ENCODE peak calls at places on chromosome 12, in six cellular contexts. J is HepG2, E is K562, X is H1, C is transverse colon, G is tibial nerve. W is an unnamed sample.

GRCh38 chr12:11202811-11203210 is 16.1 kb upstream of the TAS2R42 start:
- DNase-seq in C (no peak), X (no peak), G (no peak), J (no peak), E (no peak), W (no peak)

GRCh38 chr12:10385181-10385613 is 4.6 kb downstream of the KLRK1 start:
- DNase-seq in J (peak; percentile 39), E (no peak), C (no peak), X (no peak), G (no peak), W (no peak)

GRCh38 chr12:91922674-91923073 is 223.0 kb downstream of the BTG1 start:
- DNase-seq in E (no peak), G (no peak), C (no peak), X (no peak), J (no peak), W (no peak)

GRCh38 chr12:114835031-114835430 is 151.1 kb upstream of the TBX3 start:
- DNase-seq in G (no peak), J (no peak), E (no peak), X (no peak), C (no peak), W (no peak)

GRCh38 chr12:114305446-114305845 is 100.5 kb downstream of the TBX5 start:
- DNase-seq in G (no peak), C (no peak), J (no peak), X (no peak), E (no peak), W (no peak)

GRCh38 chr12:66863276-66863675 is 184.4 kb upstream of the GRIP1 start:
- DNase-seq in X (no peak), C (no peak), E (no peak), J (no peak), G (no peak), W (no peak)

GRCh38 chr12:94269316-94269999 is 121.1 kb downstream of the PLXNC1 start:
- DNase-seq in X (no peak), J (no peak), G (no peak), E (no peak), C (no peak), W (no peak)

GRCh38 chr12:48932878-48933277 is 7.6 kb upstream of the FKBP11 start:
- DNase-seq in C (no peak), J (no peak), X (no peak), G (no peak), E (no peak), W (no peak)

GRCh38 chr12:65327207-65328076 is 49.0 kb downstream of the MSRB3 start:
- DNase-seq in J (peak; percentile 97), C (no peak), E (no peak), X (no peak), G (peak; percentile 50), W (no peak)

GRCh38 chr12:87953257-87953860 is 75.8 kb downstream of the C12orf50 start:
- DNase-seq in J (peak; percentile 15), E (peak; percentile 3), G (peak; percentile 10), C (no peak), X (no peak), W (no peak)

GRCh38 chr12:108690799-108691153 is 40.5 kb downstream of the CORO1C start:
- DNase-seq in X (no peak), C (no peak), G (no peak), E (no peak), J (no peak), W (no peak)

GRCh38 chr12:18457362-18457761 is 196.0 kb downstream of the PIK3C2G start:
- DNase-seq in E (no peak), J (no peak), G (no peak), X (no peak), C (no peak), W (no peak)

GRCh38 chr12:57368349-57369095 is 62.3 kb downstream of the R3HDM2 start:
- DNase-seq in C (peak; percentile 16), J (peak; percentile 90), X (no peak), G (no peak), E (peak; percentile 11), W (no peak)

GRCh38 chr12:41460906-41461305 is 272.8 kb downstream of the PDZRN4 start:
- DNase-seq in G (no peak), E (no peak), C (no peak), X (no peak), J (no peak), W (no peak)

GRCh38 chr12:132651444-132652100 is 33.0 kb downstream of the P2RX2 start:
- DNase-seq in G (no peak), E (no peak), C (no peak), J (no peak), X (no peak), W (no peak)

GRCh38 chr12:24617471-24617870 is 331.4 kb downstream of the BCAT1 start:
- DNase-seq in C (no peak), E (no peak), X (no peak), J (no peak), G (no peak), W (no peak)

GRCh38 chr12:108234155-108234554 is 105.0 kb downstream of the CMKLR1 start:
- DNase-seq in G (peak; percentile 34), X (no peak), E (peak; percentile 11), J (no peak), C (no peak), W (no peak)

GRCh38 chr12:47219243-47219642 is 139.5 kb upstream of the AMIGO2 start:
- DNase-seq in C (no peak), X (no peak), G (no peak), J (no peak), E (no peak), W (no peak)

GRCh38 chr12:53268009-53268636 is at the start of gene ESPL1:
- DNase-seq in X (peak; percentile 92), G (peak; percentile 62), J (peak; percentile 65), C (peak; percentile 76), E (peak; percentile 95), W (peak; percentile 75)

GRCh38 chr12:26100966-26101744 is 23.7 kb downstream of the BHLHE41 start:
- DNase-seq in J (no peak), E (no peak), G (no peak), C (peak; percentile 48), X (no peak), W (peak; percentile 68)

GRCh38 chr12:111268738-111269572 is 99.9 kb downstream of the PHETA1 start:
- DNase-seq in C (no peak), J (no peak), E (peak; percentile 49), G (no peak), X (peak; percentile 81), W (no peak)

GRCh38 chr12:108825205-108825950 is 32.0 kb downstream of the SSH1 start:
- DNase-seq in E (no peak), X (no peak), G (no peak), J (no peak), C (no peak), W (no peak)

GRCh38 chr12:119176267-119177055 is 2.3 kb upstream of the HSPB8 start:
- DNase-seq in J (peak; percentile 15), G (peak; percentile 82), E (no peak), X (peak; percentile 51), C (peak; percentile 81), W (peak; percentile 78)

GRCh38 chr12:1972856-1973317 is 31.4 kb downstream of the DCP1B start:
- DNase-seq in J (no peak), G (peak; percentile 27), E (no peak), X (no peak), C (peak; percentile 41), W (no peak)

GRCh38 chr12:3999904-4000303 is 126.7 kb upstream of the PARP11 start:
- DNase-seq in C (no peak), J (no peak), E (no peak), X (no peak), G (no peak), W (no peak)

GRCh38 chr12:25710149-25710548 is 157.1 kb upstream of the LMNTD1 start:
- DNase-seq in G (no peak), X (no peak), J (no peak), C (no peak), E (no peak), W (no peak)

GRCh38 chr12:112904571-112904970 is 2.2 kb upstream of the OAS1 start:
- DNase-seq in C (no peak), G (no peak), J (no peak), E (no peak), X (no peak), W (no peak)

GRCh38 chr12:58540480-58541299 is 379.6 kb downstream of the LRIG3 start:
- DNase-seq in G (peak; percentile 65), C (peak; percentile 61), J (peak; percentile 60), X (peak; percentile 78), E (peak; percentile 21), W (peak; percentile 70)

GRCh38 chr12:125065021-125065752 is at the start of gene AACS:
- DNase-seq in J (peak; percentile 49), X (peak; percentile 87), G (peak; percentile 68), C (peak; percentile 83), E (peak; percentile 80), W (peak; percentile 79)
- TF ChIP-seq CTCF in J (peak; percentile 46), X (peak; percentile 12), G (peak; percentile 25), C (no peak), E (peak; percentile 6), W (no peak)

GRCh38 chr12:105935106-105935505 is 203.6 kb downstream of the NUAK1 start:
- DNase-seq in G (no peak), X (no peak), E (no peak), J (no peak), C (no peak), W (no peak)
- TF ChIP-seq EP300 in G (no peak), X (no peak), E (no peak), J (no peak), C (no peak), W (no peak)

GRCh38 chr12:105427883-105428282 is 97.4 kb downstream of the C12orf75 start:
- DNase-seq in C (no peak), E (no peak), G (no peak), X (no peak), J (no peak), W (no peak)
- TF ChIP-seq CTCF in C (no peak), E (no peak), G (no peak), X (no peak), J (no peak), W (no peak)

GRCh38 chr12:45263587-45263986 is 47.7 kb downstream of the ANO6 start:
- DNase-seq in J (no peak), E (no peak), G (no peak), C (no peak), X (no peak), W (no peak)

GRCh38 chr12:45273717-45274271 is 57.9 kb downstream of the ANO6 start:
- DNase-seq in G (peak; percentile 38), J (peak; percentile 45), C (no peak), X (no peak), E (peak; percentile 83), W (no peak)

GRCh38 chr12:45269407-45269741 is 53.5 kb downstream of the ANO6 start:
- DNase-seq in X (no peak), E (no peak), J (no peak), G (no peak), C (no peak), W (no peak)

DNA sequence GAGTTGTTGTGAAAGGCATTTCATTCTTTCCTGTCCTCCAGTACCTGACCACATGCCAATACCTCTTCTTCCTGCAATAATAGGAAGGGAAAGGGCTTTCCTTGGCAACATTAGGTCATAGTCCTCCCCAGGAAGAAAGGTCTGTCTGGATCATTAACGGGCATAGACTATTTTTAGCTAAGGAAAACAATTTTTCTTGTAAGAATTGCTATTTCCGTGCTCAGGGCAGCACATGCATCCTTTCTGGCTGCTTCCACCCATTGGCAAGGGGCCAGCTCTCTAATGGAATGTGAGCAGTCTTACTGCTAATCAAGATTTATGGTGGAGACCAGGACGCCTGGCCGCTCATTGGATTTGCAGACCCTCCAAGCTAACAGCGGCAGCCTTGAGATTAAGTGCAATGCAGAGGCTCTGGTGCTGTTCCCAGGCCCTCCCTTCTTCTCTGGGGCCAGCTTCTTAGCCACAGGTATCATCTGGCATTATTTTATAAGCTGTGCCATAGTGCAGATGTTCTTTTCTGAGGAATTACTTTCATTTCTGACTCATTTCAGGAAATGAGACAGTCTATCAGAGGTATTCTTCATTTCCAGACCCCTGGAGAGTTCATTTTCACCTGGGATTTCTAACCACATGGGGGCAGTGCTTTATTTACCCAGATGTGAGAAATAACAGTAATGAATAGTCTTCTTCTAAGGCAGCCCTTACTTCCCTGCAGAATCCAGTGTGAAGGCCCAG is 52.9 kb downstream of the ANO6 start:
- DNase-seq in C (peak; percentile 50), E (peak; percentile 58), G (peak; percentile 67), J (peak; percentile 31), X (no peak), W (peak; percentile 76)
- TF ChIP-seq EP300 in C (no peak), E (no peak), G (peak; percentile 29), J (no peak), X (no peak), W (no peak)